ENCODE peak calls at places on chromosomes 7 and 10, in seven cellular contexts. F, H, S, K, W, P and Z are unnamed samples.

GRCh38 chr10:132914732-132915131 is 27.6 kb downstream of the CFAP46 start:
- DNase-seq in F (no peak), H (no peak), S (no peak), K (no peak), W (no peak), P (no peak), Z (peak)

GRCh38 chr10:75845538-75845937 is 414.1 kb downstream of the LRMDA start:
- DNase-seq in F (no peak), H (no peak), S (no peak), K (no peak), W (no peak), P (no peak), Z (no peak)

GRCh38 chr7:113796557-113796956 is 122.3 kb downstream of the PPP1R3A start:
- DNase-seq in F (peak), H (no peak), S (no peak), K (no peak), W (no peak), P (peak), Z (no peak)

GRCh38 chr10:73850863-73851461 is 23.4 kb downstream of the CAMK2G start:
- DNase-seq in F (no peak), H (no peak), S (no peak), K (no peak), W (no peak), P (peak), Z (peak)

GRCh38 chr7:28360739-28361138 is 51.6 kb upstream of the CREB5 start:
- DNase-seq in F (no peak), H (no peak), S (no peak), K (no peak), W (peak), P (no peak), Z (no peak)

GRCh38 chr10:14822879-14823755 is 14.7 kb downstream of the CDNF start:
- DNase-seq in F (peak), H (no peak), S (no peak), K (no peak), W (no peak), P (no peak), Z (no peak)

GRCh38 chr7:16657656-16658279 is 11.8 kb downstream of the BZW2 start:
- DNase-seq in F (peak), H (no peak), S (no peak), K (no peak), W (no peak), P (no peak), Z (no peak)

GRCh38 chr7:74480861-74481417 is 27.2 kb downstream of the GTF2IRD1 start:
- DNase-seq in F (peak), H (no peak), S (no peak), K (no peak), W (no peak), P (peak), Z (peak)

GRCh38 chr10:125559210-125559609 is 123.8 kb downstream of the TEX36 start:
- DNase-seq in F (no peak), H (no peak), S (no peak), K (no peak), W (no peak), P (no peak), Z (no peak)

GRCh38 chr7:95798401-95798930 is 26.1 kb downstream of the DYNC1I1 start:
- DNase-seq in F (no peak), H (no peak), S (peak), K (no peak), W (peak), P (no peak), Z (no peak)

GRCh38 chr10:112383325-112383724 is 9.4 kb downstream of the ACSL5 start:
- DNase-seq in F (peak), H (no peak), S (no peak), K (no peak), W (no peak), P (no peak), Z (no peak)

GRCh38 chr7:81112731-81113130 is 193.9 kb upstream of the SEMA3C start:
- DNase-seq in F (no peak), H (no peak), S (no peak), K (no peak), W (no peak), P (no peak), Z (no peak)

GRCh38 chr10:47319798-47320197 is 2.5 kb upstream of the GDF2 start:
- DNase-seq in F (no peak), H (no peak), S (no peak), K (no peak), W (no peak), P (no peak), Z (no peak)

GRCh38 chr10:66782776-66783175 is 143.1 kb upstream of the LRRTM3 start:
- DNase-seq in F (no peak), H (no peak), S (no peak), K (no peak), W (no peak), P (no peak), Z (no peak)

GRCh38 chr7:42202601-42203000 is 34.4 kb downstream of the GLI3 start:
- DNase-seq in F (no peak), H (no peak), S (no peak), K (no peak), W (no peak), P (no peak), Z (no peak)

GRCh38 chr10:96889415-96890171 is 57.5 kb downstream of the LCOR start:
- DNase-seq in F (no peak), H (no peak), S (no peak), K (no peak), W (no peak), P (no peak), Z (no peak)

GRCh38 chr7:133695976-133696531 is 431.1 kb upstream of the LRGUK start:
- DNase-seq in F (no peak), H (no peak), S (no peak), K (no peak), W (no peak), P (no peak), Z (no peak)

GRCh38 chr10:43138757-43139241 is 554 bp downstream of the CSGALNACT2 start:
- DNase-seq in F (no peak), H (peak), S (no peak), K (peak), W (peak), P (no peak), Z (no peak)

GRCh38 chr10:128875030-128875744 is 591.9 kb upstream of the MGMT start:
- DNase-seq in F (no peak), H (no peak), S (no peak), K (no peak), W (no peak), P (peak), Z (no peak)

GRCh38 chr10:35339946-35340345 is 3.6 kb downstream of the CCNY start:
- DNase-seq in F (no peak), H (no peak), S (no peak), K (no peak), W (no peak), P (no peak), Z (no peak)

GRCh38 chr7:32670105-32670504 is 174.8 kb downstream of the AVL9 start:
- DNase-seq in F (no peak), H (no peak), S (no peak), K (no peak), W (no peak), P (no peak), Z (no peak)

GRCh38 chr7:91351374-91351773 is 87.1 kb downstream of the FZD1 start:
- DNase-seq in F (peak), H (no peak), S (no peak), K (no peak), W (no peak), P (no peak), Z (no peak)

GRCh38 chr10:46240684-46241565 is 45.9 kb upstream of the ANTXRL start:
- DNase-seq in F (no peak), H (no peak), S (no peak), K (no peak), W (no peak), P (no peak), Z (no peak)

GRCh38 chr10:10605551-10606081 is 412.1 kb upstream of the CELF2 start:
- DNase-seq in F (peak), H (no peak), S (no peak), K (no peak), W (no peak), P (peak), Z (peak)

GRCh38 chr10:132637477-132638129 is 100.0 kb downstream of the INPP5A start:
- DNase-seq in F (peak), H (no peak), S (peak), K (no peak), W (peak), P (peak), Z (peak)

GRCh38 chr7:11748884-11749283 is 83.1 kb downstream of the THSD7A start:
- DNase-seq in F (no peak), H (no peak), S (no peak), K (no peak), W (no peak), P (no peak), Z (no peak)

GRCh38 chr7:96179863-96180262 is 142.0 kb downstream of the SLC25A13 start:
- DNase-seq in F (no peak), H (no peak), S (no peak), K (no peak), W (no peak), P (no peak), Z (no peak)

GRCh38 chr7:107327986-107328569 is 141.8 kb upstream of the GPR22 start:
- DNase-seq in F (no peak), H (no peak), S (no peak), K (no peak), W (no peak), P (no peak), Z (no peak)

GRCh38 chr10:59373071-59373470 is 10.7 kb upstream of the FAM13C start:
- DNase-seq in F (no peak), H (no peak), S (no peak), K (no peak), W (no peak), P (no peak), Z (no peak)

GRCh38 chr10:122849900-122850605 is 4.4 kb upstream of the CUZD1 start:
- DNase-seq in F (no peak), H (no peak), S (no peak), K (no peak), W (no peak), P (no peak), Z (no peak)

GRCh38 chr7:38731195-38731594 is 100.0 kb upstream of the AMPH start:
- DNase-seq in F (no peak), H (no peak), S (no peak), K (no peak), W (no peak), P (no peak), Z (no peak)

GRCh38 chr7:95302976-95303375 is 21.4 kb downstream of the PON1 start:
- DNase-seq in F (no peak), H (no peak), S (no peak), K (no peak), W (no peak), P (no peak), Z (no peak)

GRCh38 chr10:92747600-92747999 is 57.8 kb downstream of the HHEX start:
- DNase-seq in F (no peak), H (no peak), S (no peak), K (no peak), W (no peak), P (no peak), Z (no peak)

GRCh38 chr10:131496351-131497052 is 185.0 kb upstream of the TCERG1L start:
- DNase-seq in F (no peak), H (no peak), S (no peak), K (no peak), W (no peak), P (no peak), Z (no peak)

GRCh38 chr7:157782041-157782440 is 445.2 kb downstream of the DNAJB6 start:
- DNase-seq in F (no peak), H (no peak), S (no peak), K (no peak), W (no peak), P (no peak), Z (no peak)

GRCh38 chr7:102230593-102230992 is 56.1 kb upstream of the SH2B2 start:
- DNase-seq in F (no peak), H (no peak), S (no peak), K (no peak), W (no peak), P (peak), Z (no peak)

GRCh38 chr7:116786791-116787443 is 75.5 kb upstream of the CAPZA2 start:
- DNase-seq in F (no peak), H (no peak), S (no peak), K (no peak), W (peak), P (no peak), Z (no peak)

GRCh38 chr7:19489162-19489820 is 219.5 kb downstream of the POLR1F start:
- DNase-seq in F (no peak), H (no peak), S (no peak), K (no peak), W (no peak), P (no peak), Z (peak)

GRCh38 chr10:70745555-70745954 is 39.6 kb downstream of the TBATA start:
- DNase-seq in F (no peak), H (no peak), S (no peak), K (no peak), W (no peak), P (no peak), Z (peak)